ENCODE peak calls at places on chromosomes 6 and 20, in nine cellular contexts. Y, B, Q, J, T, D, Z, L and X are unnamed samples.

GRCh38 chr20:38604873-38605303 is 3.3 kb downstream of the ARHGAP40 start:
- DNase-seq in Y (no peak), B (no peak), Q (no peak), J (no peak), T (no peak), D (no peak), Z (no peak), L (peak), X (no peak)

GRCh38 chr20:17023811-17024210 is 203.0 kb upstream of the PCSK2 start:
- DNase-seq in Y (no peak), B (no peak), Q (no peak), J (peak), T (no peak), D (no peak), Z (no peak), L (no peak), X (no peak)

GRCh38 chr6:12849420-12850200 is 133.0 kb downstream of the PHACTR1 start:
- DNase-seq in Y (no peak), B (no peak), Q (no peak), J (no peak), T (no peak), D (no peak), Z (no peak), L (no peak), X (no peak)

GRCh38 chr20:18001131-18001921 is 32.5 kb downstream of the MGME1 start:
- DNase-seq in Y (no peak), B (peak), Q (no peak), J (peak), T (no peak), D (peak), Z (no peak), L (peak), X (peak)

GRCh38 chr6:14321992-14322772 is 204.6 kb downstream of the CD83 start:
- DNase-seq in Y (no peak), B (no peak), Q (no peak), J (no peak), T (no peak), D (no peak), Z (no peak), L (no peak), X (no peak)

GRCh38 chr6:11262231-11262630 is 29.8 kb upstream of the NEDD9 start:
- DNase-seq in Y (no peak), B (no peak), Q (no peak), J (no peak), T (no peak), D (no peak), Z (no peak), L (no peak), X (peak)

GRCh38 chr6:162177733-162178132 is 549.8 kb downstream of the PRKN start:
- DNase-seq in Y (no peak), B (peak), Q (no peak), J (no peak), T (peak), D (no peak), Z (no peak), L (no peak), X (peak)

GRCh38 chr6:127972815-127973214 is 72.0 kb upstream of the THEMIS start:
- DNase-seq in Y (peak), B (no peak), Q (no peak), J (no peak), T (no peak), D (no peak), Z (no peak), L (no peak), X (no peak)

GRCh38 chr6:111657146-111657545 is 51.5 kb upstream of the TRAF3IP2 start:
- DNase-seq in Y (no peak), B (no peak), Q (no peak), J (no peak), T (no peak), D (no peak), Z (no peak), L (peak), X (no peak)

GRCh38 chr6:96766769-96767168 is 70.5 kb downstream of the GPR63 start:
- DNase-seq in Y (peak), B (no peak), Q (no peak), J (no peak), T (no peak), D (no peak), Z (no peak), L (no peak), X (no peak)

GRCh38 chr20:48283470-48284110 is 498.3 kb upstream of the SULF2 start:
- DNase-seq in Y (no peak), B (peak), Q (no peak), J (peak), T (no peak), D (no peak), Z (no peak), L (peak), X (peak)

GRCh38 chr6:81792826-81793225 is 40.3 kb upstream of the TENT5A start:
- DNase-seq in Y (no peak), B (no peak), Q (no peak), J (no peak), T (no peak), D (no peak), Z (no peak), L (no peak), X (no peak)

GRCh38 chr20:61121661-61122060 is 130.4 kb upstream of the CDH4 start:
- DNase-seq in Y (no peak), B (no peak), Q (no peak), J (no peak), T (no peak), D (no peak), Z (no peak), L (no peak), X (no peak)